ENCODE peak calls at places on chromosomes 2 and 18, in five cellular contexts. G is right lobe of liver, U is hepatocyte, N is iPS DF 6.9, K is heart right ventricle. B is an unnamed sample.

GRCh38 chr2:44233450-44234128 is 41.7 kb upstream of the SLC3A1 start:
- DNase-seq in G (no peak), U (peak; percentile 21), N (no peak), K (no peak), B (no peak)

GRCh38 chr2:118971245-118972122 is 29.5 kb downstream of the MARCO start:
- DNase-seq in G (no peak), U (no peak), N (no peak), K (no peak), B (no peak)

GRCh38 chr2:63768051-63768450 is 73.6 kb upstream of the UGP2 start:
- DNase-seq in G (no peak), U (no peak), N (no peak), K (no peak), B (no peak)

GRCh38 chr2:208319403-208319802 is 53.3 kb downstream of the PIKFYVE start:
- DNase-seq in G (no peak), U (no peak), N (no peak), K (no peak), B (no peak)

GRCh38 chr2:127413782-127414743 is 4.2 kb upstream of the PROC start:
- DNase-seq in G (no peak), U (peak; percentile 3), N (no peak), K (no peak), B (no peak)

GRCh38 chr18:595571-595970 is 1.2 kb upstream of the CLUL1 start:
- DNase-seq in G (no peak), U (no peak), N (no peak), K (no peak), B (no peak)

GRCh38 chr2:62158444-62159121 is 37.3 kb upstream of the B3GNT2 start:
- DNase-seq in G (no peak), U (no peak), N (no peak), K (no peak), B (no peak)

GRCh38 chr18:22170421-22171262 is 1.3 kb downstream of the GATA6 start:
- DNase-seq in G (peak; percentile 66), U (peak; percentile 63), N (no peak), K (peak; percentile 73), B (no peak)

GRCh38 chr2:241224068-241224850 is 35.8 kb downstream of the ANO7 start:
- DNase-seq in G (no peak), U (no peak), N (no peak), K (peak; percentile 40), B (no peak)

GRCh38 chr2:43174368-43175186 is 51.8 kb downstream of the ZFP36L2 start:
- DNase-seq in G (no peak), U (no peak), N (no peak), K (peak; percentile 33), B (no peak)

GRCh38 chr18:36762074-36762473 is 66.7 kb downstream of the TPGS2 start:
- DNase-seq in G (no peak), U (no peak), N (no peak), K (no peak), B (no peak)

GRCh38 chr2:123518387-123518786 is 506.7 kb upstream of the CNTNAP5 start:
- DNase-seq in G (no peak), U (no peak), N (no peak), K (no peak), B (no peak)

GRCh38 chr2:218902427-218902826 is 21.8 kb downstream of the WNT10A start:
- DNase-seq in G (no peak), U (no peak), N (no peak), K (no peak), B (no peak)

GRCh38 chr2:173118385-173118784 is 42.7 kb downstream of the MAP3K20 start:
- DNase-seq in G (no peak), U (no peak), N (no peak), K (no peak), B (no peak)

GRCh38 chr2:221517362-221518121 is 54.6 kb downstream of the EPHA4 start:
- DNase-seq in G (no peak), U (no peak), N (no peak), K (peak; percentile 24), B (no peak)

GRCh38 chr2:200662727-200663126 is 76.9 kb downstream of the AOX1 start:
- DNase-seq in G (no peak), U (peak; percentile 42), N (no peak), K (no peak), B (no peak)

GRCh38 chr2:201432551-201433388 is 18.5 kb downstream of the TRAK2 start:
- DNase-seq in G (no peak), U (no peak), N (no peak), K (no peak), B (no peak)

GRCh38 chr18:55869965-55870585 is 282.1 kb upstream of the TCF4 start:
- DNase-seq in G (no peak), U (no peak), N (no peak), K (no peak), B (no peak)

GRCh38 chr2:162067596-162067995 is 6.4 kb downstream of the DPP4 start:
- DNase-seq in G (no peak), U (no peak), N (no peak), K (no peak), B (no peak)

GRCh38 chr2:200469708-200470600 is 39.9 kb downstream of the KCTD18 start:
- DNase-seq in G (no peak), U (no peak), N (no peak), K (no peak), B (no peak)

GRCh38 chr2:39735648-39736047 is 43.4 kb downstream of the THUMPD2 start:
- DNase-seq in G (no peak), U (no peak), N (no peak), K (no peak), B (no peak)
- H3K27ac ChIP-seq in G (no peak overlapping the region), U (no peak overlapping the region), N (no peak overlapping the region), K (no peak overlapping the region), B (peak overlapping the region; percentile 97)

GRCh38 chr2:174648896-174649295 is 51.3 kb upstream of the WIPF1 start:
- DNase-seq in G (no peak), U (no peak), N (no peak), K (no peak), B (no peak)

GRCh38 chr2:174644406-174644805 is 46.8 kb upstream of the WIPF1 start:
- DNase-seq in G (no peak), U (no peak), N (no peak), K (no peak), B (no peak)

GRCh38 chr2:174641168-174641567 is 43.6 kb upstream of the WIPF1 start:
- DNase-seq in G (no peak), U (no peak), N (no peak), K (no peak), B (no peak)

GRCh38 chr2:174645316-174645715 is 47.7 kb upstream of the WIPF1 start:
- DNase-seq in G (no peak), U (no peak), N (no peak), K (no peak), B (no peak)

DNA sequence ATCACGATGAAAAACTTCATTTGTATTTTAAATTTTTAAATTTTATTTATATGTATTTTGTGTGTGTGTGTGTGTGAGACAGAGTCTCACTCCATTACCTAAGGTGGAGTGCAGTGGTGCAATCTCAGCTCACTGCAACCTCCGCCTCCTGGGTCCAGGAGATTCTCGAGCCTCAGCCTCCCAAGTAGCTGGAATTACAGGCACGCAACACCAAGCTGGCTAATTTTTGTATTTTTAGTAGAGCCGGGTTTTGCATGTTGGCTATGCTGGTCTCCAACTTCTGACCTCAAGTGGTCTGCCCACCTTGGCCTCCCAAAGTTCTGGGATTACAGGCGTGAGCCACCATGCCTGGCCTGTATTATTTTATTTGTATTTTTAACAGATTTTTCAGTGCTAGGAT is 45.8 kb upstream of the WIPF1 start:
- DNase-seq in G (no peak), U (no peak), N (no peak), K (no peak), B (no peak)
- H3K4me1 ChIP-seq in G (no peaks in the 10 kb centered on the region), U (peaks cover 7% of the 10 kb centered on the region), N (no peaks in the 10 kb centered on the region), K (no peaks in the 10 kb centered on the region), B (no peaks in the 10 kb centered on the region)

GRCh38 chr2:24830351-24830750 is 37.1 kb downstream of the CENPO start:
- DNase-seq in G (no peak), U (no peak), N (no peak), K (no peak), B (no peak)
- H3K27ac ChIP-seq in G (no peak overlapping the region), U (no peak overlapping the region), N (no peak overlapping the region), K (no peak overlapping the region), B (no peak overlapping the region)

GRCh38 chr2:54479422-54479821 is 23.3 kb downstream of the SPTBN1 start:
- DNase-seq in G (no peak), U (no peak), N (no peak), K (no peak), B (no peak)

GRCh38 chr2:54478899-54479298 is 22.8 kb downstream of the SPTBN1 start:
- DNase-seq in G (no peak), U (no peak), N (no peak), K (no peak), B (no peak)

GRCh38 chr2:54475919-54476318 is 19.8 kb downstream of the SPTBN1 start:
- DNase-seq in G (no peak), U (no peak), N (no peak), K (no peak), B (no peak)

GRCh38 chr2:54475285-54475684 is 19.2 kb downstream of the SPTBN1 start:
- DNase-seq in G (no peak), U (no peak), N (no peak), K (no peak), B (no peak)

DNA sequence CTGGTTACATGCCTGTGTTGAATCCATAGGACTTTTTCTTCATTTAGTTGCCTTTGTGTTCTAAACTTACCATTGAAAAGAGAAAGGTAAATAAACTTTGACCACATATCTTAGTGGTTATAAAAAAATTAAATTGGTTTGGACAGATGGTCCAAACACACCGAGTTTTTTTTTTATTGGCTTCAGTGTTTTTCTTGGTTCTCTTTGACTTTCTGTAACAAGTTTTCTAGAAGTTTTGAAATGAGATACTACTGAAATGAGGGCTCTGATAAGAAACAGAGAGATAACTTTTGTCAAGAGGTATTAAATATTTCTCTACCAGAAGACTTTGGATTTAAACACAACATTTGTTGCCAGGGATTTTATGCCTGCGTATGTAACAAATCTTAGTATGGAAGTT is 20.7 kb downstream of the SPTBN1 start:
- DNase-seq in G (no peak), U (no peak), N (no peak), K (no peak), B (no peak)
- H3K4me1 ChIP-seq in G (peaks cover 27% of the 10 kb centered on the region), U (no peaks in the 10 kb centered on the region), N (no peaks in the 10 kb centered on the region), K (peaks cover 74% of the 10 kb centered on the region), B (peaks cover 11% of the 10 kb centered on the region)

DNA sequence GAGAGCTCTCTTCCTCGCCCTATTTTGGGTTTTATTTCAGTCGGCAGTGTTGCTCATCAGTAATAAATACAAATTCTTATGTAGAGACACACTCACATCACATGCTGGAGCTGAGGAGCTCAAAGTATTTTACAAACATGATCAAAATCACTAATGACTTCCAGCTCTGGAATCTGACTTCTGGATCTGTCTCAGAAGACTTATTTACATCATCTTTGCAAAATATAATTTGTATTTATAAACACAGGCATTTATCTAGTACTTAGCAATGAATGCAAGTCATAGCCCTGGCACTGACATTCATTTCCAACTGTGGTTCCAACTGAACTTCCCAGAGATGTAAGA is 327.1 kb downstream of the NCKAP5 start:
- DNase-seq in G (no peak), U (no peak), N (no peak), K (no peak), B (no peak)
- H3K27ac ChIP-seq in G (no peak overlapping the region), U (no peak overlapping the region), N (no peak overlapping the region), K (no peak overlapping the region), B (no peak overlapping the region)

DNA sequence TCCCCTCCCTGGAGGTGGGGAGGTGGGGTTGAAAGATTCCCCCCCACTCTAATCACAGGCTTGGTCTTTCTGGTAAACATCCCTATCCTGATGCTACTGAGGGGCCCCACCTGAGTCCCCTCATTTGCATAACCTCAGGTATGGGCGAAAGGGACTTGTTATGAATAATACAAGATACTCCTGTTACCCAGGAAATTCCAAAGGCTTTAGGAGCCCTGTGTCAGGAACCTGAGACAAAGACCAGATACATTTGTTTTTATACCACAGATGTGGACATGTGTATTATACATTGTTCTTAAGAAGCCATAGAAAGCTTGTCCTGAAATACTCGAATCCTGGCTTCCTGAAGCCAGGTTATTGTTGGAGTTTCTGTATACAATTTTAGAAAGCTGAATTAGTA is 62.8 kb downstream of the MYO1B start:
- DNase-seq in G (no peak), U (no peak), N (no peak), K (no peak), B (no peak)
- H3K4me1 ChIP-seq in G (peaks cover 34% of the 10 kb centered on the region), U (peaks cover 22% of the 10 kb centered on the region), N (no peaks in the 10 kb centered on the region), K (peaks cover 20% of the 10 kb centered on the region), B (peaks cover 34% of the 10 kb centered on the region)